ENCODE peak calls at places on chromosomes 12 and 14, in ten cellular contexts. G is Panc1; J is activated CD4-positive, alpha-beta T cell treated with anti-CD3 and anti-CD28 coated beads, Interleukin-2, amount 50 U/mL, for 1 hour; D is OCI-LY7; M is astrocyte of the cerebellum; V is effector memory CD4-positive, alpha-beta T cell; O is MV-4-11; N is substantia nigra; B is A172; H is MCF 10A. T is an unnamed sample.

GRCh38 chr14:50497351-50497750 is 35.0 kb downstream of the MAP4K5 start:
- DNase-seq in V (no peak), M (no peak), H (no peak), G (no peak), J (no peak), B (no peak), D (no peak), O (no peak), N (no peak), T (no peak)

GRCh38 chr14:87816421-87816820 is 176.6 kb downstream of the GALC start:
- DNase-seq in O (no peak), M (no peak), D (no peak), V (no peak), B (no peak), J (no peak), H (no peak), G (no peak), N (no peak), T (no peak)

GRCh38 chr12:113109360-113109759 is 26.2 kb downstream of the RASAL1 start:
- DNase-seq in H (no peak), J (no peak), B (no peak), N (no peak), O (no peak), G (no peak), V (no peak), M (no peak), D (no peak), T (no peak)

GRCh38 chr12:53770281-53770680 is 18.5 kb upstream of the CISTR start:
- DNase-seq in O (no peak), N (no peak), H (peak; percentile 61), G (peak; percentile 91), D (no peak), V (no peak), M (peak; percentile 89), B (peak; percentile 94), J (no peak), T (no peak)

GRCh38 chr12:50840809-50841487 is 1.8 kb upstream of the TMPRSS12 start:
- DNase-seq in H (no peak), B (no peak), G (no peak), J (no peak), V (no peak), D (no peak), O (peak; percentile 17), M (no peak), N (no peak), T (no peak)

GRCh38 chr14:54194501-54194900 is 202.3 kb upstream of the CDKN3 start:
- DNase-seq in D (no peak), O (no peak), G (no peak), B (no peak), N (no peak), J (no peak), H (peak; percentile 53), M (no peak), V (no peak), T (no peak)

GRCh38 chr14:76963366-76963765 is 65.1 kb downstream of the IRF2BPL start:
- DNase-seq in V (no peak), B (no peak), O (no peak), H (no peak), D (no peak), M (no peak), J (no peak), G (no peak), N (no peak), T (no peak)

GRCh38 chr14:84877061-84877460 is 652.9 kb upstream of the FLRT2 start:
- DNase-seq in M (no peak), V (no peak), N (no peak), O (no peak), B (no peak), J (no peak), G (no peak), H (no peak), D (no peak), T (no peak)

GRCh38 chr12:2479866-2480510 is 314.8 kb upstream of the FKBP4 start:
- DNase-seq in H (no peak), O (peak; percentile 14), M (no peak), D (no peak), G (no peak), B (no peak), N (no peak), J (no peak), V (no peak), T (no peak)

GRCh38 chr12:16184691-16185090 is 92.8 kb downstream of the SLC15A5 start:
- DNase-seq in G (no peak), N (no peak), J (no peak), B (no peak), H (no peak), M (no peak), O (no peak), V (no peak), D (no peak), T (no peak)

GRCh38 chr14:103108749-103109207 is 14.3 kb downstream of the EXOC3L4 start:
- DNase-seq in V (no peak), D (peak; percentile 33), B (peak; percentile 81), J (no peak), O (peak; percentile 29), M (no peak), N (no peak), G (no peak), H (peak; percentile 65), T (no peak)

GRCh38 chr12:2460051-2460450 is 334.7 kb upstream of the FKBP4 start:
- DNase-seq in V (no peak), J (no peak), D (no peak), B (no peak), H (no peak), O (no peak), N (no peak), G (no peak), M (no peak), T (no peak)

GRCh38 chr14:105055736-105056302 is 9.4 kb downstream of the GPR132 start:
- DNase-seq in H (no peak), V (no peak), O (no peak), D (no peak), G (no peak), J (no peak), N (no peak), M (no peak), B (no peak), T (no peak)

GRCh38 chr14:76763362-76764041 is 2.2 kb downstream of the VASH1 start:
- DNase-seq in J (no peak), O (no peak), D (no peak), B (no peak), H (no peak), G (no peak), V (no peak), M (no peak), N (no peak), T (no peak)

GRCh38 chr12:130632582-130633174 is 83.4 kb downstream of the RIMBP2 start:
- DNase-seq in H (no peak), V (no peak), D (no peak), J (no peak), B (no peak), G (no peak), M (no peak), N (no peak), O (no peak), T (no peak)

GRCh38 chr14:61505815-61506809 is 184.7 kb downstream of the PRKCH start:
- DNase-seq in H (no peak), J (no peak), O (no peak), M (peak; percentile 85), B (peak; percentile 36), V (no peak), D (no peak), G (no peak), N (no peak), T (no peak)

GRCh38 chr14:99177876-99178630 is 93.9 kb downstream of the BCL11B start:
- DNase-seq in J (no peak), B (no peak), N (no peak), H (no peak), V (no peak), D (no peak), M (no peak), G (no peak), O (no peak), T (no peak)

GRCh38 chr14:61493996-61494395 is 172.6 kb downstream of the PRKCH start:
- DNase-seq in B (no peak), G (no peak), J (no peak), M (no peak), D (no peak), N (no peak), H (no peak), V (no peak), O (no peak), T (no peak)

GRCh38 chr12:94615284-94616216 is 34.8 kb downstream of the TMCC3 start:
- DNase-seq in M (no peak), J (no peak), V (no peak), O (no peak), G (no peak), H (peak; percentile 88), D (no peak), B (peak; percentile 47), N (peak; percentile 60), T (no peak)

GRCh38 chr14:50311337-50311973 is 574 bp downstream of the L2HGDH start:
- DNase-seq in H (no peak), B (no peak), N (no peak), J (no peak), V (no peak), O (no peak), M (no peak), G (no peak), D (no peak), T (no peak)

GRCh38 chr12:67937822-67938221 is 51.4 kb upstream of the IFNG-AS1 start:
- DNase-seq in N (no peak), V (no peak), G (no peak), O (no peak), B (no peak), D (peak; percentile 11), J (no peak), H (no peak), M (no peak), T (no peak)

GRCh38 chr12:24679135-24679534 is 269.8 kb downstream of the BCAT1 start:
- DNase-seq in V (no peak), O (peak; percentile 82), G (no peak), B (no peak), D (no peak), H (peak; percentile 38), M (no peak), N (no peak), J (no peak), T (no peak)

GRCh38 chr12:38782393-38782792 is 123.0 kb downstream of the CPNE8 start:
- DNase-seq in M (no peak), J (no peak), G (no peak), H (no peak), N (no peak), O (no peak), B (no peak), D (no peak), V (no peak), T (no peak)

GRCh38 chr14:102075155-102075554 is 11.7 kb downstream of the HSP90AA1 start:
- DNase-seq in B (no peak), D (no peak), N (no peak), G (no peak), V (no peak), M (no peak), O (no peak), H (no peak), J (no peak), T (no peak)

GRCh38 chr12:115467531-115467930 is 783.6 kb upstream of the TBX3 start:
- DNase-seq in N (no peak), H (no peak), G (no peak), V (no peak), D (no peak), J (no peak), M (no peak), O (no peak), B (no peak), T (no peak)

T was measured in T follicular helper cell.